ENCODE peak calls at places on chromosomes 12 and 14, in seven cellular contexts. T is H9, S is IMR-90, N is neuronal stem cell, U is mesenchymal stem cell, Z is H1, E is trophoblast cell. Q is an unnamed sample.
A peak's percentile ranks its signal among the peaks of the same experiment; 100 is the strongest.

GRCh38 chr12:123767613-123768012 is 5.5 kb downstream of the DNAH10 start:
- DNase-seq in T (no peak), S (no peak), N (no peak), U (no peak), Z (no peak), E (no peak), Q (no peak)

GRCh38 chr12:104615048-104615561 is 158.4 kb downstream of the CHST11 start:
- DNase-seq in T (no peak), S (no peak), N (no peak), U (peak; percentile 90), Z (no peak), E (no peak), Q (no peak)

GRCh38 chr14:99125616-99126431 is 146.2 kb downstream of the BCL11B start:
- DNase-seq in T (no peak), S (no peak), N (no peak), U (no peak), Z (peak; percentile 23), E (no peak), Q (no peak)

GRCh38 chr12:71007736-71008449 is 87.4 kb upstream of the PTPRR start:
- DNase-seq in T (no peak), S (no peak), N (no peak), U (no peak), Z (no peak), E (no peak), Q (no peak)

GRCh38 chr12:48454675-48455074 is 17.7 kb upstream of the ANP32D start:
- DNase-seq in T (no peak), S (peak; percentile 8), N (no peak), U (peak; percentile 20), Z (no peak), E (peak; percentile 5), Q (peak; percentile 31)

GRCh38 chr12:128920468-128920867 is 67.2 kb downstream of the GLT1D1 start:
- DNase-seq in T (no peak), S (no peak), N (no peak), U (no peak), Z (no peak), E (peak; percentile 5), Q (no peak)

GRCh38 chr12:57162541-57163125 is 15.2 kb upstream of the LRP1-AS start:
- DNase-seq in T (no peak), S (no peak), N (no peak), U (no peak), Z (no peak), E (no peak), Q (no peak)

GRCh38 chr14:66572836-66573235 is 64.9 kb downstream of the GPHN start:
- DNase-seq in T (no peak), S (no peak), N (no peak), U (no peak), Z (no peak), E (no peak), Q (no peak)

GRCh38 chr12:52395761-52396434 is 10.2 kb downstream of the KRT82 start:
- DNase-seq in T (peak; percentile 97), S (no peak), N (no peak), U (no peak), Z (peak; percentile 87), E (peak; percentile 71), Q (peak; percentile 90)

GRCh38 chr12:9736931-9737705 is 4.2 kb upstream of the CLECL1 start:
- DNase-seq in T (no peak), S (no peak), N (no peak), U (no peak), Z (no peak), E (no peak), Q (no peak)
- H2AK5ac ChIP-seq in T (no peak overlapping the region), S (no peak overlapping the region), N (no peak overlapping the region), U (no peak overlapping the region), Z (no peak overlapping the region), E (no peak overlapping the region), Q (no peak overlapping the region)

GRCh38 chr12:68633614-68634558 is 23.2 kb downstream of the RAP1B start:
- DNase-seq in T (no peak), S (no peak), N (no peak), U (no peak), Z (no peak), E (no peak), Q (no peak)
- H2BK120ac ChIP-seq in T (no peak overlapping the region), S (no peak overlapping the region), N (no peak overlapping the region), U (no peak overlapping the region), Z (no peak overlapping the region), E (no peak overlapping the region), Q (no peak overlapping the region)

GRCh38 chr14:80606347-80606772 is 335.2 kb downstream of the CEP128 start:
- DNase-seq in T (no peak), S (no peak), N (no peak), U (peak; percentile 33), Z (no peak), E (no peak), Q (no peak)

GRCh38 chr14:80609055-80609454 is 332.5 kb downstream of the CEP128 start:
- DNase-seq in T (no peak), S (no peak), N (no peak), U (no peak), Z (no peak), E (no peak), Q (no peak)

GRCh38 chr14:80605536-80605935 is 336.0 kb downstream of the CEP128 start:
- DNase-seq in T (no peak), S (no peak), N (no peak), U (no peak), Z (no peak), E (no peak), Q (no peak)

GRCh38 chr14:80607430-80608200 is 333.9 kb downstream of the CEP128 start:
- DNase-seq in T (no peak), S (no peak), N (no peak), U (peak; percentile 44), Z (no peak), E (peak; percentile 35), Q (peak; percentile 32)

GRCh38 chr14:80608563-80608962 is 333.0 kb downstream of the CEP128 start:
- DNase-seq in T (no peak), S (no peak), N (no peak), U (no peak), Z (no peak), E (no peak), Q (no peak)
- H3K27ac ChIP-seq in T (no peak overlapping the region), S (no peak overlapping the region), N (no peak overlapping the region), U (no peak overlapping the region), Z (no peak overlapping the region), E (no peak overlapping the region), Q (no peak overlapping the region)

GRCh38 chr14:56027916-56028637 is 90.1 kb upstream of the PELI2 start:
- DNase-seq in T (no peak), S (no peak), N (no peak), U (no peak), Z (no peak), E (no peak), Q (no peak)

GRCh38 chr14:56023681-56024080 is 94.5 kb upstream of the PELI2 start:
- DNase-seq in T (no peak), S (no peak), N (no peak), U (no peak), Z (no peak), E (no peak), Q (no peak)

GRCh38 chr14:56025191-56025590 is 93.0 kb upstream of the PELI2 start:
- DNase-seq in T (no peak), S (no peak), N (no peak), U (no peak), Z (no peak), E (no peak), Q (no peak)

DNA sequence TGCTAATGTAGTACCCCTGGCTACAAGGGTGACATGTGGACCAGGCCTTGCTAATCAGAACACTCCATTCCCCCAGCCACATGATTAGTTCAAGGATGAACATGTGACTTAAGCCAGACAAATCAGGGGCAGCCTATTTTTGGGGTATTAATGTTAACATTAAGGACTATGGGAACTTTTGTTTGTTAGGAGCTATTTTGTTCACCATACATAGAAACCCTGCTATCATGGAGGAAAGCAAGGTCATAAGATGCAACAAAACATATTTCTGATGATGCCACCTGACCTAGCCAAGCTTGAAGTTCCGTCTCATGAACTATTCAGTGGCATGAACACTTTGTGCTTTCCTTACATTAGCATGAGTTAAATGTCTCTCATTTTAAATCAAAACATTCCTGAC is 90.8 kb upstream of the PELI2 start:
- DNase-seq in T (no peak), S (no peak), N (no peak), U (no peak), Z (no peak), E (no peak), Q (no peak)
- H2AK5ac ChIP-seq in T (no peak overlapping the region), S (no peak overlapping the region), N (no peak overlapping the region), U (no peak overlapping the region), Z (no peak overlapping the region), E (no peak overlapping the region), Q (no peak overlapping the region)

GRCh38 chr12:114335607-114336006 is 70.3 kb downstream of the TBX5 start:
- DNase-seq in T (peak; percentile 49), S (no peak), N (no peak), U (no peak), Z (peak; percentile 52), E (no peak), Q (peak; percentile 76)
- H2BK120ac ChIP-seq in T (no peak overlapping the region), S (no peak overlapping the region), N (no peak overlapping the region), U (no peak overlapping the region), Z (no peak overlapping the region), E (no peak overlapping the region), Q (no peak overlapping the region)

DNA sequence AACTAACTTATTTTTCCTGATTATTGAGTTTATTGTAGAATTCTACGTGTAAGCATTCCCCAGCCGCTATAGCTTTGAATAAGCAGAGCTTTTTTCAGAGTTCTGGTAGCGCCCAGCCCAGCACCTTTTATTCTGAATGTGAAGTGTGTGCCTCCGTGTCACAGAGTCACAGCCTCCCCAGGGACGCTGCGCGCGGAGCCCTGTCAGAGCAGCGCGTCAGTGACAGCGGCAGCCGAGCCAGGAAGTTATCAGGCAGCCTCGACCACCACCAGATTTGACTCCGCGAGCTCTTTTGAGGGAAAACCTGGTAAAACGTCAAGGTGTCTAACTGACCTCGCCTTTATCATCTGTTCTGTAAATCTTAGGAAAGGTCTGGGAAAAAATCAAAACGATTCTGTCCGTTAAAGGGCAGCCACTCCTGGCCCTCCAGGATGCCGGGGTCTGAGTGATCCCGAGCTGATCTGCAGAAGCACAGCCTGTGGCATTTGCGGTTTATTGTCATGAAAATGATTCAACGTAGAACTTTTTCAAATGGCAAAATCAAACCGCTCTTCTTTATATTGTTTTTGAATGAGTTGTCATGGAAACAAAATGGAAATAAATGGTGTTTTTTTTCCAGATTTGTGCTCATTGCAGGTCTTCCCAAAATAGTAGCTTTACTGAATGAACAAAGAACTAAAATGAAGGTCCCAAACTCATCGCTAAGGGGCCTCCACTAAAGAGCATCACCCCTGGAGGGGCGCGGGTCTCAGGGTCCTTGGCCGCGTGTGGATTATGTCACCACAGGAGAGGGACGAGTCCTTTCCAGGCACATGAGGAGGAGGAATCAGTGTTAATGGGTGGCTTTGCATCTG is 43.1 kb upstream of the MMP17 start:
- DNase-seq in T (no peak), S (peak; percentile 41), N (no peak), U (peak; percentile 40), Z (no peak), E (no peak), Q (no peak)
- H3K27ac ChIP-seq in T (no peak overlapping the region), S (peak overlapping the region; percentile 62), N (no peak overlapping the region), U (peak overlapping the region; percentile 46), Z (peak overlapping the region; percentile 41), E (no peak overlapping the region), Q (no peak overlapping the region)

DNA sequence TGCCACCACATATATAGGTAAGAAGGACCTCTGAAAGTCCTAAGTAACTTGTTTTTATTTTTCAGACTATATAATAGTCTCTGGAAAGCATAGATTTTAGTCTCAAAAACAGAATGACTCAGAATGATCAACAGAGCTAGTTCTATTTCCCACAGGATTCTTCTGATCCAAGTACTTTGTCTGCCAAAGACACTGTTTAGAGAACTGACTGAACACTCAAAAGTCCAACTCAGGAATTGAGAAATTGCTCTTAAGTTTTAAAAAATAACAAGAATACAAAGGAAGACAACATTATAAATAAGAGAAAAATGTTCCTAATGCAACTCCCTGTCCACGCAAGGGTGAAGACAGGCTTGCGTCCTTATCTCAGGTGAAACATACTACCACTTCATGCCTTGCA is 29.0 kb downstream of the LGMN start:
- DNase-seq in T (no peak), S (peak; percentile 57), N (no peak), U (peak; percentile 56), Z (no peak), E (no peak), Q (no peak)
- H2AK5ac ChIP-seq in T (no peak overlapping the region), S (no peak overlapping the region), N (no peak overlapping the region), U (no peak overlapping the region), Z (no peak overlapping the region), E (no peak overlapping the region), Q (no peak overlapping the region)